ENCODE peak calls at places on chromosomes 3 and 15, in four cellular contexts. U is stimulated activated CD4-positive, alpha-beta T cell treated with anti-CD3 and anti-CD28 coated beads, TNF-alpha, amount 100 ng/mL, for 24 hours; P is stimulated activated CD8-positive, alpha-beta memory T cell treated with anti-CD3 and anti-CD28 coated beads, Interleukin-7, amount 100 ng/mL, for 4 hours; E is GM04504. T is an unnamed sample.

GRCh38 chr3:158652463-158652862 is 8.1 kb downstream of the GFM1 start:
- DNase-seq in U (no peak), E (no peak), P (no peak), T (no peak)

GRCh38 chr15:76173317-76173834 is 113.6 kb downstream of the TMEM266 start:
- DNase-seq in E (no peak), P (no peak), U (no peak), T (no peak)

GRCh38 chr3:129031476-129032215 is 28.9 kb upstream of the GP9 start:
- DNase-seq in U (no peak), P (no peak), E (no peak), T (no peak)

GRCh38 chr3:149145361-149145760 is 15.9 kb downstream of the HPS3 start:
- DNase-seq in P (no peak), E (no peak), U (no peak), T (no peak)

GRCh38 chr3:99472385-99472784 is 166.0 kb upstream of the COL8A1 start:
- DNase-seq in E (no peak), U (no peak), P (no peak), T (no peak)

GRCh38 chr3:8301977-8302589 is 199.5 kb upstream of the LMCD1 start:
- DNase-seq in U (no peak), E (peak; percentile 26), P (no peak), T (no peak)

GRCh38 chr3:126417461-126418255 is 22.9 kb downstream of the CFAP100 start:
- DNase-seq in E (no peak), P (no peak), U (no peak), T (no peak)

GRCh38 chr3:194910414-194910979 is 224.8 kb downstream of the FAM43A start:
- DNase-seq in P (no peak), U (no peak), E (no peak), T (no peak)

GRCh38 chr3:159861369-159861987 is 127.2 kb upstream of the IL12A start:
- DNase-seq in U (no peak), P (no peak), E (no peak), T (no peak)

GRCh38 chr15:69823223-69823907 is 274.4 kb downstream of the TLE3 start:
- DNase-seq in U (no peak), P (no peak), E (no peak), T (no peak)

GRCh38 chr3:115975796-115976195 is 352.5 kb downstream of the GAP43 start:
- DNase-seq in P (no peak), U (no peak), E (no peak), T (no peak)